ENCODE peak calls at places on chromosomes 11 and 22, in six cellular contexts. One of them, this sample, is unnamed.

GRCh38 chr11:877565-877964 is 33.0 kb downstream of the CHID1 start:
- DNase-seq in mucosa of descending colon: no peak
- DNase-seq in fibroblast of mammary gland: peak
- DNase-seq in astrocyte of the spinal cord: no peak
- DNase-seq in WERI-Rb-1: peak
- DNase-seq in fibroblast of the aortic adventitia: no peak
- DNase-seq in this sample: no peak

GRCh38 chr11:10752061-10752460 is 1.0 kb downstream of the CTR9 start:
- DNase-seq in mucosa of descending colon: no peak
- DNase-seq in astrocyte of the spinal cord: no peak
- DNase-seq in fibroblast of mammary gland: no peak
- DNase-seq in WERI-Rb-1: no peak
- DNase-seq in fibroblast of the aortic adventitia: no peak
- DNase-seq in this sample: no peak

GRCh38 chr11:17280494-17281127 is 4.1 kb downstream of the NUCB2 start:
- DNase-seq in mucosa of descending colon: no peak
- DNase-seq in astrocyte of the spinal cord: no peak
- DNase-seq in fibroblast of the aortic adventitia: peak
- DNase-seq in fibroblast of mammary gland: no peak
- DNase-seq in WERI-Rb-1: no peak
- DNase-seq in this sample: no peak

GRCh38 chr11:31809857-31810778 is 1.0 kb downstream of the PAX6 start:
- DNase-seq in fibroblast of mammary gland: peak
- DNase-seq in astrocyte of the spinal cord: peak
- DNase-seq in WERI-Rb-1: no peak
- DNase-seq in mucosa of descending colon: no peak
- DNase-seq in fibroblast of the aortic adventitia: peak
- DNase-seq in this sample: no peak

GRCh38 chr22:27715078-27715477 is 86.5 kb downstream of the MN1 start:
- DNase-seq in astrocyte of the spinal cord: no peak
- DNase-seq in fibroblast of the aortic adventitia: no peak
- DNase-seq in fibroblast of mammary gland: no peak
- DNase-seq in WERI-Rb-1: no peak
- DNase-seq in mucosa of descending colon: no peak
- DNase-seq in this sample: no peak

GRCh38 chr11:71263391-71263790 is 11.0 kb upstream of the SHANK2 start:
- DNase-seq in WERI-Rb-1: no peak
- DNase-seq in mucosa of descending colon: no peak
- DNase-seq in fibroblast of the aortic adventitia: peak
- DNase-seq in astrocyte of the spinal cord: no peak
- DNase-seq in fibroblast of mammary gland: no peak
- DNase-seq in this sample: no peak

GRCh38 chr11:1570001-1570453 is 2.0 kb downstream of the DUSP8 start:
- DNase-seq in fibroblast of the aortic adventitia: no peak
- DNase-seq in WERI-Rb-1: no peak
- DNase-seq in fibroblast of mammary gland: no peak
- DNase-seq in mucosa of descending colon: peak
- DNase-seq in astrocyte of the spinal cord: no peak
- DNase-seq in this sample: no peak

GRCh38 chr11:13101836-13102574 is 92.9 kb downstream of the RASSF10 start:
- DNase-seq in fibroblast of mammary gland: no peak
- DNase-seq in astrocyte of the spinal cord: no peak
- DNase-seq in fibroblast of the aortic adventitia: no peak
- DNase-seq in WERI-Rb-1: no peak
- DNase-seq in mucosa of descending colon: no peak
- DNase-seq in this sample: no peak

GRCh38 chr11:45161252-45162063 is 15.0 kb downstream of the PRDM11 start:
- DNase-seq in astrocyte of the spinal cord: no peak
- DNase-seq in fibroblast of the aortic adventitia: no peak
- DNase-seq in WERI-Rb-1: no peak
- DNase-seq in mucosa of descending colon: no peak
- DNase-seq in fibroblast of mammary gland: no peak
- DNase-seq in this sample: no peak

GRCh38 chr11:75663808-75664207 is 5.0 kb downstream of the MAP6 start:
- DNase-seq in WERI-Rb-1: no peak
- DNase-seq in fibroblast of the aortic adventitia: no peak
- DNase-seq in mucosa of descending colon: no peak
- DNase-seq in fibroblast of mammary gland: no peak
- DNase-seq in astrocyte of the spinal cord: no peak
- DNase-seq in this sample: no peak

GRCh38 chr22:35914665-35915476 is 113.8 kb downstream of the RBFOX2 start:
- DNase-seq in fibroblast of the aortic adventitia: peak
- DNase-seq in WERI-Rb-1: peak
- DNase-seq in astrocyte of the spinal cord: peak
- DNase-seq in fibroblast of mammary gland: peak
- DNase-seq in mucosa of descending colon: peak
- DNase-seq in this sample: no peak

GRCh38 chr11:22752908-22753310 is 76.7 kb downstream of the SVIP start:
- DNase-seq in mucosa of descending colon: no peak
- DNase-seq in fibroblast of mammary gland: no peak
- DNase-seq in WERI-Rb-1: no peak
- DNase-seq in fibroblast of the aortic adventitia: no peak
- DNase-seq in astrocyte of the spinal cord: no peak
- DNase-seq in this sample: no peak

GRCh38 chr11:117604349-117604995 is 192.5 kb downstream of the DSCAML1 start:
- DNase-seq in fibroblast of mammary gland: no peak
- DNase-seq in fibroblast of the aortic adventitia: no peak
- DNase-seq in WERI-Rb-1: no peak
- DNase-seq in astrocyte of the spinal cord: no peak
- DNase-seq in mucosa of descending colon: no peak
- DNase-seq in this sample: no peak

GRCh38 chr22:39244073-39244495 is 698 bp downstream of the PDGFB start:
- DNase-seq in astrocyte of the spinal cord: no peak
- DNase-seq in fibroblast of the aortic adventitia: no peak
- DNase-seq in WERI-Rb-1: no peak
- DNase-seq in fibroblast of mammary gland: no peak
- DNase-seq in mucosa of descending colon: no peak
- DNase-seq in this sample: no peak
- TF ChIP-seq CTCF in astrocyte of the spinal cord: peak
- TF ChIP-seq CTCF in fibroblast of the aortic adventitia: no peak
- TF ChIP-seq CTCF in WERI-Rb-1: peak
- TF ChIP-seq CTCF in fibroblast of mammary gland: no peak
- TF ChIP-seq CTCF in mucosa of descending colon: no peak
- TF ChIP-seq CTCF in this sample: no peak

DNA sequence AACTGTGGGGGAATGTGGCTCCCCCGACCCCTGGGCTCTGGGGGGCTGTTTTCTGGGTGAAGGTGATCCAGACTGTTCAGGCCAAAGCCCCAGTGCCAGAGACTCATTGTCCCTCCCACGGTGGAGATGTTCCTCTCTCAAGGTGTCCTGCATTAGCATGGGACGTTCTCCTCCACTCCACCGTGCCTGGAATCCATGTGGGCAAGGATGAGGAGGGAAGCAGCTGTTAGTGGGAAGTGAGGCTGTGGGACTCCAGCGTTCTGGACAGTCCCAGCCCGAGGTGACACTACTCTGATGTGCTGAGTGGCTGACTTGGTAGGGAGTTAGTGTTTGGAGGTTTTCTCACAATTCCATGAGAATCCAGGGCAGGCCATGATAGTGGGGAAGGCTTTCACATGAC is 31.4 kb upstream of the CLDN5 start:
- DNase-seq in fibroblast of the aortic adventitia: no peak
- DNase-seq in WERI-Rb-1: no peak
- DNase-seq in mucosa of descending colon: no peak
- DNase-seq in astrocyte of the spinal cord: no peak
- DNase-seq in fibroblast of mammary gland: no peak
- DNase-seq in this sample: no peak
- TF ChIP-seq CTCF in fibroblast of the aortic adventitia: no peak
- TF ChIP-seq CTCF in WERI-Rb-1: no peak
- TF ChIP-seq CTCF in mucosa of descending colon: no peak
- TF ChIP-seq CTCF in astrocyte of the spinal cord: no peak
- TF ChIP-seq CTCF in fibroblast of mammary gland: no peak
- TF ChIP-seq CTCF in this sample: no peak

GRCh38 chr11:132335311-132335710 is 964.9 kb downstream of the NTM start:
- DNase-seq in mucosa of descending colon: no peak
- DNase-seq in astrocyte of the spinal cord: no peak
- DNase-seq in WERI-Rb-1: no peak
- DNase-seq in fibroblast of mammary gland: no peak
- DNase-seq in fibroblast of the aortic adventitia: no peak
- DNase-seq in this sample: no peak
- TF ChIP-seq CTCF in mucosa of descending colon: no peak
- TF ChIP-seq CTCF in astrocyte of the spinal cord: no peak
- TF ChIP-seq CTCF in WERI-Rb-1: no peak
- TF ChIP-seq CTCF in fibroblast of mammary gland: no peak
- TF ChIP-seq CTCF in fibroblast of the aortic adventitia: no peak
- TF ChIP-seq CTCF in this sample: no peak

GRCh38 chr11:2789791-2790580 is 90.2 kb upstream of the KCNQ1OT1 start:
- DNase-seq in mucosa of descending colon: no peak
- DNase-seq in fibroblast of mammary gland: no peak
- DNase-seq in WERI-Rb-1: no peak
- DNase-seq in fibroblast of the aortic adventitia: no peak
- DNase-seq in astrocyte of the spinal cord: no peak
- DNase-seq in this sample: peak
- TF ChIP-seq CTCF in mucosa of descending colon: no peak
- TF ChIP-seq CTCF in fibroblast of mammary gland: no peak
- TF ChIP-seq CTCF in WERI-Rb-1: no peak
- TF ChIP-seq CTCF in fibroblast of the aortic adventitia: no peak
- TF ChIP-seq CTCF in astrocyte of the spinal cord: no peak
- TF ChIP-seq CTCF in this sample: no peak